ENCODE peak calls at places on chromosomes 7 and 10, in five cellular contexts. B is GM12878, Y is mucosa of descending colon, E is lung, G is HepG2. K is an unnamed sample.

GRCh38 chr7:151327659-151328058 is 14.0 kb upstream of the NUB1 start:
- ATAC-seq in B (no peak), G (no peak), Y (no peak), E (no peak), K (no peak)

GRCh38 chr10:105993609-105994008 is 1170.9 kb downstream of the SORCS1 start:
- ATAC-seq in E (no peak), Y (no peak), G (no peak), B (no peak), K (no peak)

GRCh38 chr7:47226688-47227087 is 355.2 kb downstream of the TNS3 start:
- ATAC-seq in Y (no peak), E (no peak), B (peak; percentile 54), G (no peak), K (no peak)

GRCh38 chr10:5971886-5972285 is 5.5 kb downstream of the IL15RA start:
- ATAC-seq in B (no peak), E (no peak), G (no peak), Y (no peak), K (peak; percentile 37)

GRCh38 chr10:67657775-67658174 is 38.2 kb downstream of the CTNNA3 start:
- ATAC-seq in B (peak; percentile 64), E (no peak), Y (no peak), G (peak; percentile 34), K (no peak)

GRCh38 chr7:134201569-134202261 is 74.6 kb downstream of the LRGUK start:
- ATAC-seq in B (no peak), E (no peak), Y (no peak), G (no peak), K (no peak)

GRCh38 chr7:51356849-51357516 is 40.4 kb upstream of the COBL start:
- ATAC-seq in E (no peak), B (no peak), Y (peak; percentile 25), G (peak; percentile 62), K (no peak)

GRCh38 chr7:106418094-106418493 is 133.3 kb upstream of the NAMPT start:
- ATAC-seq in G (no peak), B (peak; percentile 40), E (peak; percentile 23), Y (peak; percentile 58), K (peak; percentile 75)

GRCh38 chr10:6503171-6503570 is 76.9 kb downstream of the PRKCQ start:
- ATAC-seq in G (no peak), B (peak; percentile 48), Y (no peak), E (no peak), K (no peak)

GRCh38 chr10:88793747-88794299 is 8.7 kb upstream of the LIPM start:
- ATAC-seq in Y (no peak), B (peak; percentile 75), G (no peak), E (no peak), K (no peak)

GRCh38 chr7:67724955-67725354 is 728.3 kb downstream of the TYW1 start:
- ATAC-seq in B (no peak), E (no peak), Y (no peak), G (no peak), K (peak; percentile 46)

GRCh38 chr10:124693396-124693795 is 50.8 kb downstream of the FAM53B start:
- ATAC-seq in E (no peak), Y (no peak), B (no peak), G (no peak), K (no peak)

GRCh38 chr7:134767567-134768168 is 11.8 kb upstream of the CALD1 start:
- ATAC-seq in B (peak; percentile 34), E (no peak), G (peak; percentile 41), Y (peak; percentile 37), K (peak; percentile 13)

GRCh38 chr7:108630002-108630401 is 60.3 kb downstream of the DNAJB9 start:
- ATAC-seq in B (no peak), E (no peak), Y (no peak), G (no peak), K (no peak)

GRCh38 chr7:128856001-128856718 is 6.5 kb upstream of the ATP6V1F start:
- ATAC-seq in Y (no peak), G (no peak), B (no peak), E (no peak), K (no peak)

GRCh38 chr10:109899578-109900355 is 23.5 kb downstream of the XPNPEP1 start:
- ATAC-seq in B (no peak), E (no peak), G (no peak), Y (peak; percentile 28), K (peak; percentile 80)

GRCh38 chr7:149195180-149196150 is at the start of gene ZNF282:
- ATAC-seq in G (peak; percentile 95), B (peak; percentile 94), E (peak; percentile 98), Y (peak; percentile 91), K (peak; percentile 97)
- TF ChIP-seq CTCF in G (peak; percentile 92), B (peak; percentile 70), E (no peak), Y (peak; percentile 63), K (peak; percentile 56)

GRCh38 chr7:25822823-25823222 is 329.2 kb upstream of the NFE2L3 start:
- ATAC-seq in E (no peak), G (no peak), B (no peak), Y (no peak), K (no peak)

GRCh38 chr7:25815711-25816110 is 336.3 kb upstream of the NFE2L3 start:
- ATAC-seq in E (no peak), G (no peak), Y (no peak), B (no peak), K (no peak)

GRCh38 chr7:25823571-25823970 is 328.4 kb upstream of the NFE2L3 start:
- ATAC-seq in B (peak; percentile 63), Y (no peak), E (no peak), G (no peak), K (no peak)

GRCh38 chr7:25821225-25821624 is 330.8 kb upstream of the NFE2L3 start:
- ATAC-seq in G (no peak), E (no peak), Y (no peak), B (peak; percentile 74), K (no peak)

GRCh38 chr7:25820432-25821040 is 331.5 kb upstream of the NFE2L3 start:
- ATAC-seq in Y (no peak), E (no peak), G (no peak), B (peak; percentile 70), K (no peak)
- TF ChIP-seq CTCF in Y (no peak), E (no peak), G (no peak), B (peak; percentile 49), K (no peak)

GRCh38 chr7:54632696-54633095 is 90.5 kb downstream of the VSTM2A start:
- ATAC-seq in E (no peak), Y (no peak), B (no peak), G (peak; percentile 41), K (no peak)

GRCh38 chr7:54629771-54630170 is 87.6 kb downstream of the VSTM2A start:
- ATAC-seq in Y (no peak), G (no peak), B (no peak), E (no peak), K (no peak)
- TF ChIP-seq CTCF in Y (no peak), G (no peak), B (no peak), E (no peak), K (no peak)

DNA sequence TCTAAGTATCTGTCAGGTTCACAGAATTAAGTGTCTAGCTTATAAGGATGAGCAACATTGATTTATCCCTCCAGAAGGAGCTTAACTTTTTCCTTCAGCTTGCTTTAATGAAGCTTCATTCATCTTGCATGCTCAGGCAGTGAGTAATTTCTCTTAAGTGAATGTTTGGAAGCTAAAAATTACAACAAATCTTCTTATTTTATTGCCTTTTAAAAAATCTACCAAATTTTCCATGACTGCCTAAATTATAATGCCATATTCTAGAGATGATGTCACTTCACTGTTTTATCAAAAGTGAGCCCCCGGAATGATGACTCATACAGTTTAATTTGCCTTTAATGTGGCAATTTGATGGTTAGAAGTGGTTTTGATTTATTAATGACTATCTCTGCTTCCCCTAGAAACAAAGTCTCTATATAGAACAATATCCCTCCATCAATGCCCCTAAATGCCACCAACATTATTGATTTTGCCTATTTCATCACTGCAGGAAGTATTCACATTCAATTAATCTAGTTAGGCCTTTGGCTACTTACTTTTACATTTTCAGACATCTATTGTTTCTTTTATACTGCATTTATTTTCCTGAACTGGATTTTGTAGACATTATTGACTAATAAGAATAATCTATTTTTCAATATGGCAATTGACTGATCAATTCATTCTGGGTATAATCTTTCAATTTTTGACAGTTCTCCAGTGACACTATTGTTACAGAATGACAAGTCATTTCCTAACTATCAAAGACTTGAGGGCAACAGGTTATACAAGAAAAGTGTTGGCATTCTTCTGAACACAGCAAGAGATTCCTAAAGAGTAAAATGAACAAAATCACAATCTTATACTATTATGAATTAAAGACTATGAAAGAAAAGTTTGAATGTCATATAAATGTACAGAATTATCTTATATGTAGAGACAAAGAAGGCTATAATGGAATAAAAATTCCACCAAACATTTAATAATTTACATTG is 139.3 kb upstream of the ODAD2 start:
- ATAC-seq in G (no peak), B (no peak), Y (no peak), E (no peak), K (no peak)
- TF ChIP-seq CTCF in G (no peak), B (no peak), Y (no peak), E (no peak), K (no peak)

GRCh38 chr10:58393317-58393716 is 8.1 kb downstream of the TFAM start:
- ATAC-seq in E (no peak), G (no peak), B (no peak), Y (no peak), K (no peak)
- TF ChIP-seq CTCF in E (no peak), G (no peak), B (no peak), Y (no peak), K (no peak)

GRCh38 chr7:125606661-125607060 is 677.0 kb upstream of the POT1 start:
- ATAC-seq in B (no peak), Y (no peak), E (no peak), G (no peak), K (no peak)

GRCh38 chr7:125599387-125599786 is 669.8 kb upstream of the POT1 start:
- ATAC-seq in E (no peak), B (peak; percentile 28), G (no peak), Y (no peak), K (no peak)

GRCh38 chr7:125605241-125605640 is 675.6 kb upstream of the POT1 start:
- ATAC-seq in Y (no peak), B (no peak), E (no peak), G (no peak), K (no peak)

DNA sequence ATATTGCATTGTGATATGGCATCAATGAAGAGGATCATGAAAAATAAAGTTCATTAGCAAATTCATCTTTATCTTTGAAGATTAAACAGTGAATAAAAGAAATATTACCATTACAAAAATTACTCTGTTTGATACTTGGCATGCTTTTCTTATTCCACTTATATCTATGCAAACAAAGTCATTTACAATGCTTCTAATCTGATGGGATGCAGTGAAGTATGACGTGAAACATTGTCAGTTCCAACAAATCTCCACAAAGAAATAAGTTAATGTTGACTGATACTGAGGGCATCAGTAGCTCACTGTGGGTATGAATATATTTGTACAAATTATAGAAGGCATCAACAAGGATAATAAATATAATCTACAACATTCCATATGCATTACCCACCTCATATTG is 672.8 kb upstream of the POT1 start:
- ATAC-seq in B (no peak), E (no peak), Y (no peak), G (no peak), K (no peak)
- TF ChIP-seq CTCF in B (no peak), E (no peak), Y (no peak), G (no peak), K (no peak)

GRCh38 chr10:94639902-94640301 is 43.6 kb upstream of the CYP2C18 start:
- ATAC-seq in G (no peak), Y (no peak), B (no peak), E (no peak), K (no peak)
- TF ChIP-seq CTCF in G (no peak), Y (no peak), B (no peak), E (no peak), K (no peak)